ENCODE peak calls at places on chromosomes 11 and 22, in four cellular contexts. L is K562, C is kidney, R is keratinocyte. T is an unnamed sample.

GRCh38 chr11:33777906-33778305 is 3.6 kb upstream of the FBXO3 start:
- DNase-seq in C (no peak), L (no peak), R (no peak), T (no peak)

GRCh38 chr22:49020314-49020713 is 807.4 kb downstream of the BRD1 start:
- DNase-seq in R (no peak), L (no peak), C (peak), T (no peak)

GRCh38 chr11:114082415-114082748 is 22.9 kb downstream of the ZBTB16 start:
- DNase-seq in L (peak), R (no peak), C (no peak), T (no peak)

GRCh38 chr11:116798368-116798767 is 6.7 kb upstream of the APOA5 start:
- DNase-seq in C (no peak), R (no peak), L (no peak), T (no peak)

GRCh38 chr11:10351768-10352641 is 47.1 kb downstream of the ADM start:
- DNase-seq in R (no peak), L (no peak), C (no peak), T (peak)

GRCh38 chr11:119684361-119685072 is 44.5 kb downstream of the NECTIN1 start:
- DNase-seq in R (no peak), C (no peak), L (peak), T (no peak)

GRCh38 chr22:30314918-30315317 is 11.8 kb downstream of the TBC1D10A start:
- DNase-seq in R (no peak), C (no peak), L (peak), T (no peak)

GRCh38 chr11:35082322-35083180 is 56.4 kb upstream of the CD44 start:
- DNase-seq in L (peak), C (peak), R (peak), T (peak)

GRCh38 chr22:31337178-31337577 is 9.0 kb downstream of the PATZ1 start:
- DNase-seq in R (no peak), C (peak), L (no peak), T (no peak)

GRCh38 chr11:9862981-9863380 is 199.1 kb downstream of the SWAP70 start:
- DNase-seq in L (no peak), R (no peak), C (no peak), T (no peak)

GRCh38 chr22:32926600-32926999 is 125.1 kb downstream of the TIMP3 start:
- DNase-seq in L (peak), C (no peak), R (no peak), T (peak)

GRCh38 chr11:111635706-111636045 is 33.4 kb downstream of the SIK2 start:
- DNase-seq in R (no peak), L (no peak), C (no peak), T (no peak)

GRCh38 chr22:44309137-44309536 is 3.6 kb downstream of the SHISAL1 start:
- DNase-seq in R (peak), C (no peak), L (no peak), T (no peak)

GRCh38 chr22:43313497-43314474 is 29.4 kb downstream of the SCUBE1 start:
- DNase-seq in R (no peak), C (peak), L (no peak), T (no peak)

GRCh38 chr11:78289547-78290292 is 101.0 kb downstream of the USP35 start:
- DNase-seq in R (no peak), C (no peak), L (no peak), T (no peak)

GRCh38 chr11:27592111-27592780 is 85.7 kb upstream of the LIN7C start:
- DNase-seq in L (no peak), R (no peak), C (no peak), T (no peak)

GRCh38 chr22:35212020-35212419 is 45.3 kb upstream of the HMGXB4 start:
- DNase-seq in C (no peak), L (peak), R (no peak), T (no peak)

GRCh38 chr22:38730411-38730871 is 24.7 kb downstream of the GTPBP1 start:
- DNase-seq in R (no peak), C (peak), L (no peak), T (no peak)

GRCh38 chr11:491358-491757 is 15.7 kb downstream of the RNH1 start:
- DNase-seq in R (no peak), L (no peak), C (no peak), T (no peak)

GRCh38 chr22:24423519-24424000 is 3.8 kb upstream of the ADORA2A start:
- DNase-seq in L (peak), C (no peak), R (no peak), T (peak)

GRCh38 chr11:8204596-8204995 is 35.8 kb upstream of the RIC3 start:
- DNase-seq in C (no peak), L (no peak), R (no peak), T (no peak)

GRCh38 chr11:110979696-110980095 is 265.8 kb upstream of the POU2AF2 start:
- DNase-seq in R (no peak), C (no peak), L (no peak), T (no peak)

GRCh38 chr11:46457659-46458058 is 66.1 kb upstream of the CHRM4 start:
- DNase-seq in R (no peak), C (no peak), L (no peak), T (no peak)

GRCh38 chr11:120326845-120327281 is 1.8 kb downstream of the TLCD5 start:
- DNase-seq in L (no peak), C (no peak), R (no peak), T (no peak)

GRCh38 chr11:47948137-47948536 is 32.2 kb upstream of the PTPRJ start:
- DNase-seq in C (no peak), L (peak), R (no peak), T (peak)

GRCh38 chr11:83220279-83220678 is 26.8 kb downstream of the ANKRD42 start:
- DNase-seq in R (no peak), L (no peak), C (no peak), T (no peak)

GRCh38 chr11:45100338-45100737 is 46.1 kb upstream of the PRDM11 start:
- DNase-seq in C (peak), L (peak), R (no peak), T (peak)

GRCh38 chr11:70205766-70206165 is 2.7 kb downstream of the FADD start:
- DNase-seq in R (no peak), C (no peak), L (no peak), T (no peak)

GRCh38 chr11:59520741-59521140 is 9.4 kb downstream of the OR4D9 start:
- DNase-seq in R (no peak), C (no peak), L (no peak), T (no peak)

GRCh38 chr11:59528741-59529140 is 17.4 kb downstream of the OR4D9 start:
- DNase-seq in C (no peak), R (no peak), L (no peak), T (no peak)

DNA sequence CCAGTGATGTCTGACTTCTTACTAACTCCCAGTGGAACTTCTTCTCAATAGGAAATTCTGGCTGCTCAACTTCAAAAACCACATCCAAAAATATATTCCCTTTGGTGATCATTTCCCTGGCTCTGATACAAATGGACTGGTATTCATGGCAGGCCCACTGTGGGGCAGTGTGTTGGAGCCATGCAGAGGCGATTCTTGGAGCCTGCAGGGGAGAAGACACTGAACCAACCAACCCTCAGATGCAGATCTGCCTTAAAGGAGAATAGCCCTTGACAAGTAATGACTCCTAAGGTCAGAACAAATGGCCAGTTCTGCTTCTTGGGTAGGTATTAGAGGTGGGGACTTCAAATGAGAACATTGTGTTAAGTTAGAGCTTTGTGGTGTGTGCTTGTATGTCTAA is 12.2 kb downstream of the OR4D9 start:
- DNase-seq in C (no peak), L (no peak), R (no peak), T (no peak)
- TF ChIP-seq CTCF in C (no peak), L (peak), R (no peak), T (peak)

GRCh38 chr11:18657696-18658095 is 23.6 kb upstream of the SPTY2D1 start:
- DNase-seq in R (no peak), C (no peak), L (no peak), T (no peak)
- H3K9ac ChIP-seq in R (no peak), C (no peak), L (no peak), T (no peak)

DNA sequence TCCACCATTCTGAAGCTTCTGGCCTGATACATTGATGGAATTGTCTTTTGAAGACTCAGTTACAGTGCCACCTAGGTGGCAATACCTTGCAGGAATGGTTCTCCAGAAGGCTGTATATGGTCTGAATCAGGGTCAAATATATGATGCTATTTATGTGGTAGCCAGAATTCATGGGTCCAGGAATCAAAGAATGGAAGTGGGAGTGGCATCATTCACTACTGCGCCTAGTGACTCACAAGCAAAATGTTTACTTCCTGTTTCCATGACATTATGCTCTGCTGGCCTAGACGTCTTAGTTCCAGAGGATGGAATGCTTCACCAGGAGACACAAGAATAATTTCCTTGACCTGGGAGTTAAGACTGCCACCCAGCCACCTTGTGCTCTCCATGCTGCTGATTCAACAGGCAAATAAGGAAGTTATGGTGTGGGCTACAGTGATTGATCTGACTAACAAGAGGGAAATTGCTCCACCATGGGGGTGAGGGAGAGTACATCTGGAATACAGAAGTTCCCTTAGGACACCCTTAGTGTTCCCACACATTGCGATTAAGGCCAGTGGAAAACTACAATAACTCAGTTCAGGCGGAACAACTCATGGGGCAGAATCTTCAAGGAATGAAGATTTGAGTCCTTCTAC is 491.8 kb downstream of the ETS1 start:
- DNase-seq in L (no peak), R (no peak), C (no peak), T (no peak)
- TF ChIP-seq CTCF in L (no peak), R (peak), C (no peak), T (peak)

DNA sequence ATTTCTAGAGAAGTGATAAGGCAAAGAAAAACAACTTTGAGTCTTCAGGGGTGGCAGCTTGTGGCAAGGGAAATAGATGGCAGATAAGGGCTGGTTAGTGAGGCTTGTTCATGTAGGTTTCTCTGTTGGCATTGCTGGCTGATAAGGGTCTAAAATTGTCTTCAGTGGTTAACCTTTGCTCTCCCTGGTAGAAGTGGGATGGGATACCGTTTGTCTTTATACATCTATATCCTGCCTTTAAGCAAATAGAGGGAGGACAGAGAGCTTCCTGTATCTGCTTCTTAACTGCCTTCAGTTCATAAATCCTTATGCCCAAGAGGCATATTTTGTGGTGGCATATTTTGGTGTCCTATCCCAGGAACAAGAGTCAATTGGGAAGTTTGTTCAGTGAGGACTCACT is 57.1 kb downstream of the TRAF6 start:
- DNase-seq in C (no peak), L (no peak), R (no peak), T (no peak)
- H3K9ac ChIP-seq in C (no peak), L (no peak), R (no peak), T (no peak)

GRCh38 chr11:57641011-57641410 is 8.7 kb downstream of the YPEL4 start:
- DNase-seq in R (no peak), L (peak), C (no peak), T (peak)
- TF ChIP-seq CTCF in R (no peak), L (peak), C (peak), T (no peak)

GRCh38 chr11:108223449-108224149 is 732 bp downstream of the ATM start:
- DNase-seq in R (no peak), L (peak), C (no peak), T (no peak)
- H3K9ac ChIP-seq in R (peak), L (peak), C (peak), T (peak)

DNA sequence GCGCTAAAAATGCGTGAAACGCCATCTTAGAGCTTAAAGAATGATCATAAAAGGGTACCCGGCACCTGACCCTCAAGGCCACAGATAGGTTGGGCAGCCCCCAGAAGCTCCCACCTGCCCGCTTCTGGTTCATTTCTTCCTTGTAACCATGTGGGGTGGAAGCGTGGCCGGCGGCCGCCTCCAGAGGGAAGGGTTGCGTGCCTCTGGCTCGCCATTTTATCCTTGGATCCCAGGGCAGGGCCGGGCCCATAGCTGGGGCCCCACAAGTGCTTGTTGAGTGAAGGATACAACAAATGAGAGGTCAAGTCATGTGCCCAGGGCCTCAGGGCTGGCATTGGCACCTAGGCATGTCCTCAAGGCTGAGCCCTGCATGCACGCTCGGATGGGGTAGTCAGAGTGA is 5.9 kb downstream of the PCNX3 start:
- DNase-seq in R (no peak), L (no peak), C (no peak), T (no peak)
- TF ChIP-seq CTCF in R (no peak), L (no peak), C (no peak), T (no peak)

GRCh38 chr11:67421421-67422031 is 6.0 kb downstream of the CARNS1 start:
- DNase-seq in R (no peak), C (no peak), L (no peak), T (no peak)
- H3K9ac ChIP-seq in R (peak), C (no peak), L (peak), T (no peak)

GRCh38 chr11:65672982-65673381 is 10.3 kb upstream of the RELA start:
- DNase-seq in L (no peak), R (no peak), C (no peak), T (no peak)
- TF ChIP-seq CTCF in L (no peak), R (no peak), C (no peak), T (no peak)

GRCh38 chr11:62752994-62753735 is 795 bp downstream of the ZBTB3 start:
- DNase-seq in L (no peak), R (no peak), C (peak), T (no peak)

GRCh38 chr11:62752177-62752785 is 1.7 kb downstream of the ZBTB3 start:
- DNase-seq in C (peak), R (no peak), L (no peak), T (no peak)

GRCh38 chr11:62755086-62755615 is 1.2 kb upstream of the ZBTB3 start:
- DNase-seq in L (no peak), C (peak), R (no peak), T (no peak)

GRCh38 chr11:62753736-62754603 is at the start of gene ZBTB3:
- DNase-seq in L (peak), C (peak), R (peak), T (peak)

DNA sequence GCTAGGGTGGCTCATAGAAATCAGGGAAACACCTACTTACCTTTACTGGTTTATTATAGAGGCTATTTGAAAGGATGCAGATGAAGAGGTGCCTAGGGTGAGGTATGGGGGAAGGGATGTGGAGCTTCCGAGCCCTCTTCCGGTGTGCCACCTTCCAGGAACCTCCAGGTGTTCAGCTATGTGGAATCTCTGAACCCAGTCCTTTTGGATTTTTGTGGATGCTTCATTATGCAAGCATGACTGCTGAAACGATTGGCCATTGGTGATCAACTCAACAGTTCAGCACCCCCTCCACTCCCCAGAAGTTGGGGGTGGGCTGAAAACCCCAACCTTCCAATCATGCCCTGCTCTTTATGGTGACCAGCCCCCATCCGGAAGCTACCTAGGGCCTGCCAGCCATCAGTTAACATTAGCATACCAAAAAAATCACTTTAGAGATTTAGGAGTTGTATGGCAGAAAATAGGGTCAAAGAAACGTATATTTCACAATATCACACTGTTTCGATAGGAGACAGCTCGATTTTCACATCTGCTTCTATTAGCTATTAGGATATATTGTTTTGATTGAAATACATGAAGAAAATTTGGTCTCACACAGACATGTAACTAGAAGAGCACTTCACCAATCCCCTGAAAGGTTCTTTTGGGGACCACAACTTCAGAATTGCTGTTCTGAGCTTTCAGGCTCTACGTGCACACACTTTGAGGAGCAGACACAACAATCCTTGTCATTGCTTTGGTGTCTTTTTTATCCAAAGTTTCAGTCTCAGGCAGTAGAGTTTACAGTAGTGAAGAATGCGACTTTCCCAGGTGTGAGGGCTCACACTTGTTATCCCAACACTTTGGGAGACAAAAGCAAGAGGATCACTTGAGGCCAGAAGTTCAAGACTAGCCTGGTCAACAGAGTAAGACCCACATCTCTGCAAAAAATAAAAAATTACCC is 3.3 kb upstream of the POLR2G start:
- DNase-seq in L (no peak), R (no peak), C (no peak), T (peak)
- H3K9ac ChIP-seq in L (no peak), R (no peak), C (no peak), T (peak)

T was measured in H9.